ENCODE peak calls at places on chromosomes 13 and 19, in six cellular contexts. U is spleen, Q is psoas muscle, E is fibroblast of lung, R is AG10803, P is brain microvascular endothelial cell. Y is an unnamed sample.
A peak's percentile ranks its signal among the peaks of the same experiment; 100 is the strongest.

GRCh38 chr13:98570929-98571372 is 6.0 kb downstream of the STK24 start:
- DNase-seq in E (no peak), R (no peak), Q (no peak), P (peak; percentile 40), U (no peak), Y (peak; percentile 13)

GRCh38 chr19:30878456-30878855 is 470.8 kb downstream of the TSHZ3 start:
- DNase-seq in P (no peak), R (no peak), Q (no peak), U (no peak), E (no peak), Y (no peak)

GRCh38 chr13:51814825-51815650 is 11.1 kb upstream of the DHRS12 start:
- DNase-seq in Q (peak; percentile 29), P (peak; percentile 53), R (peak; percentile 41), E (peak; percentile 60), U (no peak), Y (peak; percentile 43)

GRCh38 chr19:491146-491741 is 5.0 kb upstream of the MADCAM1 start:
- DNase-seq in E (peak; percentile 23), P (no peak), U (peak; percentile 80), Q (no peak), R (peak; percentile 12), Y (peak; percentile 35)

GRCh38 chr13:97226788-97227627 is 4.9 kb downstream of the MBNL2 start:
- DNase-seq in R (no peak), U (no peak), E (no peak), P (no peak), Q (no peak), Y (peak; percentile 36)

GRCh38 chr13:106104281-106104901 is 431.1 kb downstream of the EFNB2 start:
- DNase-seq in P (peak; percentile 93), Q (no peak), U (no peak), E (peak; percentile 83), R (peak; percentile 87), Y (no peak)

GRCh38 chr13:63124863-63125262 is 1709.2 kb upstream of the PCDH20 start:
- DNase-seq in P (no peak), E (peak; percentile 74), R (peak; percentile 21), U (no peak), Q (no peak), Y (no peak)

GRCh38 chr19:8075158-8076086 is 22.9 kb downstream of the CCL25 start:
- DNase-seq in P (no peak), Q (no peak), U (no peak), R (no peak), E (no peak), Y (no peak)

GRCh38 chr13:75319244-75319643 is 162.7 kb downstream of the TBC1D4 start:
- DNase-seq in Q (no peak), P (peak; percentile 31), R (no peak), U (no peak), E (no peak), Y (no peak)

GRCh38 chr19:8310342-8311055 is 2.3 kb upstream of the CD320 start:
- DNase-seq in E (no peak), U (peak; percentile 45), R (no peak), Q (peak; percentile 4), P (no peak), Y (peak; percentile 10)

GRCh38 chr19:14437578-14438140 is 4.6 kb downstream of the PKN1 start:
- DNase-seq in Q (no peak), U (no peak), P (peak; percentile 46), R (no peak), E (no peak), Y (no peak)

GRCh38 chr19:574658-575526 is 2.5 kb downstream of the BSG start:
- DNase-seq in Q (peak; percentile 38), E (peak; percentile 58), R (no peak), U (no peak), P (peak; percentile 15), Y (peak; percentile 43)

GRCh38 chr19:18259848-18260247 is 14.4 kb downstream of the IQCN start:
- DNase-seq in E (no peak), R (peak; percentile 52), P (no peak), U (no peak), Q (no peak), Y (no peak)

GRCh38 chr19:15885919-15886318 is 12.0 kb downstream of the CYP4F2 start:
- DNase-seq in R (no peak), Q (no peak), E (no peak), P (no peak), U (no peak), Y (no peak)

GRCh38 chr13:110310541-110311491 is 3.7 kb downstream of the COL4A2 start:
- DNase-seq in E (no peak), U (no peak), R (no peak), Q (no peak), P (no peak), Y (no peak)

GRCh38 chr13:110308377-110309158 is 1.5 kb downstream of the COL4A2 start:
- DNase-seq in R (peak; percentile 67), P (no peak), Q (no peak), E (peak; percentile 61), U (no peak), Y (peak; percentile 60)

GRCh38 chr13:110309159-110309476 is 2.0 kb downstream of the COL4A2 start:
- DNase-seq in Q (no peak), R (no peak), E (no peak), P (no peak), U (no peak), Y (no peak)

GRCh38 chr13:110307697-110308376 is 753 bp downstream of the COL4A2 start:
- DNase-seq in U (no peak), R (peak; percentile 56), E (peak; percentile 59), P (no peak), Q (no peak), Y (peak; percentile 48)

DNA sequence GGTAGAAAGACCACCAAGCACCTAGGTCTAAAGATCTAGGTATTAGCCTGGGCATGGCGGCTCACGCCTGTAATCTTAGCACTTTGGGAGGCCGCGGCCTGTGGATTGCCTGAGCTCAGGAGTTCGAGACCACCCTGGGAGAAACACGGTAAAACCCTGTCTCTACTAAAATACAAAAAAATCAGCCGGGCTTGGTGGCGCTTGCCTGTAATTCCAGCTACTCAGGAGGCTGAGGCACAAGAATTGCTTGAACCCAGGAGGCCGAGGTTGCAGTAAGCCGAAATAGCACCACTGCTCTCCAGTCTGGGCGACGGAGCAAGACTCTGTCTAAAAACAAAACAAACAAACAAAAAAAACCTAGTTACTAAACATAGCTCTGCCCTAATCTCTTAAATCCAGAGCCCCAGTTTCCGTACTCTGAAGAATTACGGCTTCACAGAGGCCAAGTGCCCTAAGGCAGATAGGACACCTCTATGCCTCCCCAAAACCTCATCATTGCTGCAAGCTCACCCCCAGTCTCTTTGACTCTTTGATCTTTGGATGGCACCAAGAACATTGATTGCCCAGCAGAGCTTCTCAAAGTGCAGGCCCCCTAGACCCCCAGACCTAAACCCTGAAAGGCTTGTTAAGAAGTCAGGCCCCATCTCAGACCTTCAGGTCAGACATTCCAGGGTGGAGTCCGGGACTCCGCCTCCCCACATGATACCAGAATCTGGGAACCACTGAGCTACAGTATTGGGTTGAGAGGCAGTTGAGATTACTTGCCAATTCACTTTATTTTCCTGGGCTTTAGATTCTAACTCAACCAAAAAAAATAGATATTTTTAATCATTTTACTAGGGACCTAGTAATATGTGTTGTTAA is 2.8 kb downstream of the COL4A2 start:
- DNase-seq in R (no peak), E (no peak), Q (no peak), P (no peak), U (no peak), Y (no peak)
- H3K4me3 ChIP-seq in R (peak overlapping the region; percentile 83), E (no peak overlapping the region), Q (peak overlapping the region; percentile 77), P (peak overlapping the region; percentile 98), U (peak overlapping the region; percentile 68), Y (peak overlapping the region; percentile 85)

GRCh38 chr19:40265055-40265762 is 19.9 kb downstream of the AKT2 start:
- DNase-seq in E (no peak), P (no peak), U (no peak), Q (no peak), R (no peak), Y (no peak)

GRCh38 chr19:40265763-40266099 is 19.4 kb downstream of the AKT2 start:
- DNase-seq in E (no peak), R (no peak), P (no peak), U (no peak), Q (no peak), Y (no peak)

GRCh38 chr19:40267601-40267997 is 17.5 kb downstream of the AKT2 start:
- DNase-seq in R (no peak), E (no peak), Q (no peak), P (no peak), U (no peak), Y (no peak)

GRCh38 chr19:40266111-40266510 is 19.0 kb downstream of the AKT2 start:
- DNase-seq in Q (peak; percentile 84), R (no peak), P (no peak), E (no peak), U (no peak), Y (no peak)

DNA sequence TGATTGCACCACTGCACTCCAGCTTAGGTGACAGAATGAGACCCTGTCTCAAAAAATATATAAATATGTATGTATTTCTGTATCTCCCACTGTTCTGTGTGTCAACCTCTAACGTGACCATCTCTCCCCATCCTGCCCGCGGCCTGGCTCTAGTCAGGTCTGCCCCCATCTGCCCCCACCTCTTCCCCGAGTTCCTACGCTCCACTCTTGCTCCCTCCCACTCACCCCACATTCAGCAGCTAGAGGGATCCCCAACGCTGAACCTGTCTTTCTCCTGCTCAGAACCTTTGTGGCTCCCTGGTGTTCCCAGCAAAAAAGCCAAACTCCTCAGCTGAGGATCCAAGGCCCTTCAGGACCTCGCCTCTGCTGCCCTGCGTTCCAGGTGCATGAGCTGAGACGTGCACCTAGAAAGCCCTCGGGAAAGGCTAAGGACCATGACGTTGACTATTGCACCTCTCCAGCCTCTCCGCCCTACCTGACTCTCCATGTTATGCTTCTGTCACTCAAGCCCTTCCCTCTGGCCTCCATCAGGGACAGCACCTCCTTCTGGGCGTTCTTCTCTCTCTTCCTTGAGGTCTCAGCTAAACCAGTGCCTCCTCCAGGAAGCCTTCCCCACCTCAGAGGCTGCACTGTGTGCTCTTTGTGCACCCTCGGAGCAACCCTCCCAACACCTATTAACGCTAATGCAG is 18.1 kb downstream of the AKT2 start:
- DNase-seq in E (no peak), R (no peak), Q (no peak), P (no peak), U (no peak), Y (no peak)
- H3K4me3 ChIP-seq in E (no peak overlapping the region), R (no peak overlapping the region), Q (peak overlapping the region; percentile 61), P (no peak overlapping the region), U (no peak overlapping the region), Y (no peak overlapping the region)

DNA sequence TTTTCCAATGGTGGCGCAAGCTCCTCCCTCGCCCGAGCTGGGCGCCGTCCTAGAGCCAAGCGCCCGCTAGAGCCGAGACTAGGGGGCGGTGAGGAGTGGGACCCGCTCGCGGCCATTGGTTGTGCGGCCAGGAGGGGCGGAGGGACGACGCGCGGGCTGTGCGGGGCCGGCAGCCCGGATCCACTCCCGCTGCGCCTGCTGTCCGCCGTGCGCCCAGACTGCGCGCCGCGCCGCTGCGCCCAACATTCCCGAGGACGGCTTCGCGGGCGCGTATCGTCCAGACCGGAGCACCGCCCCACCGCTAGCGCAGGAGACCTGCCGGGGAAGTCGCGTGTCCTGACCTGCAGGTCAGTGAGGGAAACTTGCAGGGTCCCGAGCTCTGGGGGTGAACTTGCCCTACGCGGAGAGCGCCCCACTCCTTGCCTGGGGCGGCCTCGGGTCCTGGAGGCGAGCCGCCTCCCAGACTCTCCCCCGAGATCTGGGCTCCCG is at the start of gene SERTM1:
- DNase-seq in U (peak; percentile 72), Q (no peak), P (no peak), E (no peak), R (no peak), Y (peak; percentile 52)
- H3K4me3 ChIP-seq in U (no peak within 1 kb of the TSS), Q (peak within 1 kb of the TSS; percentile 45), P (peak within 1 kb of the TSS; percentile 33), E (no peak within 1 kb of the TSS), R (no peak within 1 kb of the TSS), Y (peak within 1 kb of the TSS; percentile 60)

DNA sequence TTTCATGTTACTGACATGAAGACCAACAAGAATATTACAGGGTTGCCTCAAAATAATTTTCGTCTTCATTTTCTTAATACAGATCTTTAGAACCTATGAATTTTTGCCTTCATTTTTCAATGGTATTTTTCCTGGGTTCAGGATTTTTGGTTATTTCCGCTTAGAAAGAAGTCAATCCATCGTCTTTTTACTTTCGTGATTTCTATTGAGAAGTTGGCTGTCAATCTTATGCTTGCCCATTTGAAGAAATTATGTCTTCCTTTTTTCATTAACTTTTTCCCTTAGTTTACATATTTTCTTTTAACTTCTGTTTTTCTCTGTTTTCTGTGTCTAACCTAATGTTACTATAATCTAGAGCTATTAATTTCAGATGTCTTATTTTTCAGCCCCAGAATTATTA is 868.9 kb upstream of the SLC10A2 start:
- DNase-seq in P (no peak), E (no peak), Q (no peak), U (no peak), R (no peak), Y (no peak)
- H3K4me3 ChIP-seq in P (no peak overlapping the region), E (no peak overlapping the region), Q (no peak overlapping the region), U (no peak overlapping the region), R (no peak overlapping the region), Y (no peak overlapping the region)